ENCODE peak calls at places on chromosomes 16 and 17, in ten cellular contexts. E is body of pancreas, T is left ventricle myocardium inferior, Q is mammary epithelial cell, L is small intestine, Z is thoracic aorta, K is BE2C, J is ovary, X is AG04450, D is HAP-1. O is an unnamed sample. For H3K27me3, the result is how much of the 10 kb centered on the place peaks cover.

GRCh38 chr17:1470071-1470773 is 14.2 kb upstream of the CRK start:
- DNase-seq in E (no peak), T (no peak), Q (no peak), L (no peak), Z (no peak), K (no peak), J (no peak), X (no peak), D (no peak), O (no peak)

GRCh38 chr16:27977966-27978365 is 85.5 kb downstream of the GSG1L start:
- DNase-seq in E (no peak), T (peak), Q (no peak), L (no peak), Z (no peak), K (no peak), J (no peak), X (no peak), D (no peak), O (peak)

GRCh38 chr17:80146121-80147034 is 550 bp downstream of the EIF4A3 start:
- DNase-seq in E (peak), T (no peak), Q (no peak), L (peak), Z (no peak), K (no peak), J (peak), X (no peak), D (no peak), O (no peak)

GRCh38 chr17:43982171-43982570 is 22.3 kb upstream of the NAGS start:
- DNase-seq in E (no peak), T (no peak), Q (no peak), L (no peak), Z (no peak), K (no peak), J (no peak), X (no peak), D (no peak), O (no peak)

GRCh38 chr17:35856603-35857002 is 12.1 kb downstream of the HEATR9 start:
- DNase-seq in E (no peak), T (no peak), Q (no peak), L (no peak), Z (no peak), K (no peak), J (no peak), X (no peak), D (no peak), O (no peak)

GRCh38 chr16:13453938-13454553 is 465.9 kb upstream of the ERCC4 start:
- DNase-seq in E (peak), T (no peak), Q (peak), L (peak), Z (no peak), K (peak), J (no peak), X (no peak), D (peak), O (no peak)

GRCh38 chr17:58272367-58273280 is 8.1 kb downstream of the MPO start:
- DNase-seq in E (no peak), T (no peak), Q (no peak), L (no peak), Z (no peak), K (no peak), J (no peak), X (no peak), D (no peak), O (no peak)

GRCh38 chr17:28057731-28058246 is 15.3 kb downstream of the NLK start:
- DNase-seq in E (no peak), T (no peak), Q (peak), L (no peak), Z (no peak), K (no peak), J (no peak), X (peak), D (no peak), O (peak)

GRCh38 chr16:72473631-72474030 is 301.7 kb upstream of the PMFBP1 start:
- DNase-seq in E (no peak), T (no peak), Q (no peak), L (no peak), Z (no peak), K (no peak), J (no peak), X (no peak), D (no peak), O (peak)

GRCh38 chr17:79831367-79832210 is 7.7 kb downstream of the CBX4 start:
- DNase-seq in E (peak), T (peak), Q (no peak), L (no peak), Z (no peak), K (no peak), J (peak), X (no peak), D (peak), O (no peak)

GRCh38 chr16:24748242-24748641 is 18.8 kb downstream of the TNRC6A start:
- DNase-seq in E (peak), T (no peak), Q (peak), L (peak), Z (peak), K (no peak), J (no peak), X (peak), D (no peak), O (peak)

GRCh38 chr17:74579910-74580309 is 12.2 kb downstream of the CD300LD start:
- DNase-seq in E (no peak), T (no peak), Q (no peak), L (no peak), Z (no peak), K (no peak), J (no peak), X (no peak), D (no peak), O (no peak)

GRCh38 chr16:85615852-85616607 is 2.9 kb downstream of the GSE1 start:
- DNase-seq in E (peak), T (peak), Q (peak), L (peak), Z (no peak), K (peak), J (peak), X (peak), D (peak), O (peak)

GRCh38 chr17:45740553-45741330 is 43.4 kb upstream of the CRHR1 start:
- DNase-seq in E (no peak), T (no peak), Q (peak), L (peak), Z (no peak), K (peak), J (no peak), X (no peak), D (peak), O (peak)

GRCh38 chr17:43559161-43559816 is 13.1 kb upstream of the ETV4 start:
- DNase-seq in E (no peak), T (no peak), Q (no peak), L (no peak), Z (no peak), K (no peak), J (no peak), X (no peak), D (no peak), O (no peak)

GRCh38 chr17:64225410-64225809 is 37.6 kb downstream of the TEX2 start:
- DNase-seq in E (no peak), T (no peak), Q (no peak), L (no peak), Z (no peak), K (no peak), J (no peak), X (no peak), D (no peak), O (no peak)
- H3K27me3 ChIP-seq in E (under half), T (under half), Q (under half), L (under half), Z (under half), K (under half), J (under half), X (under half), D (under half), O (under half)

DNA sequence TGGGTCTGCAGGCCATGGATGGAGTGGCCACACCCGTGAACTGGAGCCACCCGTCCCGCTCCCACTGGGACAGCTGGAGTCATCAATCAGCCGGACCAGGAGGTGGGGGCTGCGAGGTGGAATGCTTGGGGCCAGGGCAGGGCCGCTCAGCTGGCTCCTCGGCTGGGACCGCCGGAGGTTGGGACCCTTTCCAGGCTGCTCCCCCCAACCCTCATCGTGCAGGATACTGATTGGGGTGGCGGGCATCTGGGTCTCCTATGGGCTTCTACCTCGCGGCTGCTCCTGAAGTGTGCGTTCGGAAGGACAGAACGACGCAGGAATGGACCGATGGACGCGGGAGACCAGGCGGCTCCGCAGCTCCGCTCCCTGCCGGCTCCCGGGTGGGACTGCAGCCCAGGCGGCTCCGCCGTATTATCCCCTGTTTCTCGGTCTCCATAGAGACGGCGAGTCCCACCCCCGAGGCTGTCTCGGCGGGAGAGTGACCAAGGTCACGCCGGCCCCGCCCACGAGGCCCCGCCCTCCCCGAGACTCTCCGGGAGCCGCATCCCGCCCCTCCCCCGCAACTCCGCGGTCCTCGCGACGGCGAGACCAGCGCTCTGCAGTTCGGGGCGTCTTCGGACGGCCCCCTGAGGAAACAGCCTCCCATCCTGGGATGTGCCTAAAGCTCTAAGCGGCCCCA is at the start of gene TPPP3:
- DNase-seq in E (peak), T (peak), Q (peak), L (peak), Z (peak), K (peak), J (peak), X (no peak), D (peak), O (peak)
- H3K27me3 ChIP-seq in E (under half), T (under half), Q (under half), L (under half), Z (under half), K (under half), J (under half), X (under half), D (under half), O (under half)

GRCh38 chr17:49984776-49985175 is 10.2 kb downstream of the DLX3 start:
- DNase-seq in E (no peak), T (no peak), Q (no peak), L (no peak), Z (no peak), K (no peak), J (no peak), X (no peak), D (no peak), O (no peak)

GRCh38 chr17:49987681-49988441 is 7.2 kb downstream of the DLX3 start:
- DNase-seq in E (no peak), T (no peak), Q (peak), L (no peak), Z (no peak), K (peak), J (peak), X (no peak), D (no peak), O (no peak)

GRCh38 chr17:49987290-49987585 is 7.8 kb downstream of the DLX3 start:
- DNase-seq in E (no peak), T (no peak), Q (no peak), L (no peak), Z (no peak), K (peak), J (peak), X (no peak), D (no peak), O (no peak)

GRCh38 chr17:49985310-49985990 is 9.6 kb downstream of the DLX3 start:
- DNase-seq in E (no peak), T (no peak), Q (no peak), L (no peak), Z (no peak), K (peak), J (no peak), X (no peak), D (no peak), O (no peak)

DNA sequence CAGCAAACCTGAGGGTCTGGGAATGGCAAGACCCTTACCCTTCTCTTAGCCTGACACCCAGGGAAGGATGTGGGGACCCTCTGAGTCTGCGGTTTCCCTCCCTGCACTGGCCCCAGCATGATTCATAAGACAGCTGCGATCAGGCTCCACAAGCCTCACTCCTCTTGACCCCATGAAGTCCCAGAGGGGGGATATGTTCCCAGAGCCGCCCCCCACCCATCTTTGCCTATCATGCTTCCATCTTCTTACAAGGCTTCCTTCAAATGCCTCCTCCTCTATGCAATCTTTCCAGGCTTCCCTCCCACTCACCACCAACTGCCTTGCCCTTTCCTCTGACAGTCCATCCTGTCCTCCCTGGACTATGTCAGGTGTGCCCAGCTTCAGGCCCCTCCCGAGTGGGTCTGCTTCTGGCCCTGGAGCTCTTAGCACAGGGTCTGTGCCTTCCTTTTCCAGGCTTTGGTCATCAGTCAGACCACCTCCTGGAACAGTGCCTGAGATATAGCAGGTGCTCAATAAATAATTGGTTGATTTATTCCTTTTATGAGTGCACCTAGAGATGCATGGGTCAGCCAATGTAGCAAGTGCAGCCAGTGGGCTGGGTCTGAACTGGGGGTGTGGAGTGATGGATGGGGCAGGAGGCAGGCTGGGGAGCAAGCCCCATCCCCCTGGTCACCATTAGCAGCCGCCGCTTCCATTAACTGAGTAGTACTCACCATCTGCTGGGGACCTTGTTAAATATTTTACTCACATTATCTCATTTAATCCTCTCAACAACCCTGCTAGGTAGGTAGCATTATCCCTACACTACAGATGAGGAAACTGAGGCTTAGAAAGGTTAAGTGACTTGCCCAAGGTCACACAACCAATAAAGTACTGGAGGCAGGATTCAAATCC is 8.4 kb downstream of the DLX3 start:
- DNase-seq in E (no peak), T (no peak), Q (no peak), L (no peak), Z (no peak), K (peak), J (peak), X (no peak), D (no peak), O (no peak)
- H3K27me3 ChIP-seq in E (under half), T (half or more), Q (under half), L (under half), Z (under half), K (under half), J (under half), X (half or more), D (under half), O (half or more)

GRCh38 chr17:76137026-76137350 is 4.1 kb downstream of the FOXJ1 start:
- DNase-seq in E (no peak), T (no peak), Q (no peak), L (no peak), Z (no peak), K (no peak), J (no peak), X (no peak), D (no peak), O (no peak)
- H3K27me3 ChIP-seq in E (under half), T (half or more), Q (under half), L (under half), Z (under half), K (under half), J (under half), X (half or more), D (under half), O (under half)